ENCODE peak calls at places on chromosome 7, in eight cellular contexts. E is neuronal stem cell, W is fibroblast of lung, Y is substantia nigra, O is OCI-LY7, J is transverse colon, G is body of pancreas, M is caudate nucleus. B is an unnamed sample.

GRCh38 chr7:54817125-54817524 is 58.1 kb upstream of the SEC61G start:
- DNase-seq in G (no peak), Y (no peak), W (no peak), O (no peak), M (no peak), E (no peak), J (no peak), B (no peak)

GRCh38 chr7:95318501-95318900 is 5.8 kb downstream of the PON1 start:
- DNase-seq in Y (no peak), J (no peak), E (no peak), W (no peak), M (no peak), G (no peak), O (no peak), B (no peak)

GRCh38 chr7:15757041-15757995 is 70.8 kb upstream of the MEOX2 start:
- DNase-seq in E (no peak), O (no peak), M (no peak), G (no peak), J (no peak), Y (no peak), W (no peak), B (no peak)

GRCh38 chr7:45582868-45583277 is 8.7 kb downstream of the ADCY1 start:
- DNase-seq in J (no peak), W (no peak), M (no peak), E (peak), Y (no peak), O (no peak), G (no peak), B (no peak)

GRCh38 chr7:108413782-108414492 is 42.3 kb downstream of the NRCAM start:
- DNase-seq in Y (no peak), O (no peak), M (no peak), J (no peak), G (no peak), W (peak), E (peak), B (no peak)

GRCh38 chr7:12809476-12809875 is 122.0 kb downstream of the ARL4A start:
- DNase-seq in W (no peak), Y (no peak), J (no peak), O (no peak), M (no peak), G (no peak), E (no peak), B (no peak)

GRCh38 chr7:105621617-105622016 is 40.3 kb upstream of the EFCAB10 start:
- DNase-seq in O (no peak), M (no peak), W (peak), Y (peak), E (no peak), G (no peak), J (peak), B (no peak)

GRCh38 chr7:13031481-13031880 is 344.0 kb downstream of the ARL4A start:
- DNase-seq in W (no peak), J (no peak), G (no peak), O (no peak), Y (no peak), E (no peak), M (no peak), B (no peak)

GRCh38 chr7:6430974-6431373 is 16.8 kb downstream of the DAGLB start:
- DNase-seq in G (no peak), O (no peak), M (no peak), E (no peak), W (no peak), J (no peak), Y (no peak), B (no peak)

GRCh38 chr7:106757846-106758245 is 96.9 kb upstream of the CCDC71L start:
- DNase-seq in O (no peak), E (no peak), W (peak), J (peak), Y (no peak), M (no peak), G (no peak), B (no peak)

GRCh38 chr7:37732253-37732652 is 48.7 kb downstream of the GPR141 start:
- DNase-seq in O (peak), M (no peak), Y (peak), W (peak), G (no peak), J (peak), E (peak), B (peak)

GRCh38 chr7:149843566-149843965 is 5.4 kb downstream of the ZNF862 start:
- DNase-seq in G (no peak), W (no peak), O (no peak), M (no peak), J (no peak), Y (no peak), E (no peak), B (no peak)

GRCh38 chr7:134660961-134661376 is 14.3 kb downstream of the BPGM start:
- DNase-seq in Y (no peak), W (peak), G (no peak), M (no peak), J (no peak), E (no peak), O (no peak), B (no peak)
- H3K27ac ChIP-seq in Y (no peak), W (no peak), G (no peak), M (no peak), J (no peak), E (no peak), O (no peak), B (no peak)

DNA sequence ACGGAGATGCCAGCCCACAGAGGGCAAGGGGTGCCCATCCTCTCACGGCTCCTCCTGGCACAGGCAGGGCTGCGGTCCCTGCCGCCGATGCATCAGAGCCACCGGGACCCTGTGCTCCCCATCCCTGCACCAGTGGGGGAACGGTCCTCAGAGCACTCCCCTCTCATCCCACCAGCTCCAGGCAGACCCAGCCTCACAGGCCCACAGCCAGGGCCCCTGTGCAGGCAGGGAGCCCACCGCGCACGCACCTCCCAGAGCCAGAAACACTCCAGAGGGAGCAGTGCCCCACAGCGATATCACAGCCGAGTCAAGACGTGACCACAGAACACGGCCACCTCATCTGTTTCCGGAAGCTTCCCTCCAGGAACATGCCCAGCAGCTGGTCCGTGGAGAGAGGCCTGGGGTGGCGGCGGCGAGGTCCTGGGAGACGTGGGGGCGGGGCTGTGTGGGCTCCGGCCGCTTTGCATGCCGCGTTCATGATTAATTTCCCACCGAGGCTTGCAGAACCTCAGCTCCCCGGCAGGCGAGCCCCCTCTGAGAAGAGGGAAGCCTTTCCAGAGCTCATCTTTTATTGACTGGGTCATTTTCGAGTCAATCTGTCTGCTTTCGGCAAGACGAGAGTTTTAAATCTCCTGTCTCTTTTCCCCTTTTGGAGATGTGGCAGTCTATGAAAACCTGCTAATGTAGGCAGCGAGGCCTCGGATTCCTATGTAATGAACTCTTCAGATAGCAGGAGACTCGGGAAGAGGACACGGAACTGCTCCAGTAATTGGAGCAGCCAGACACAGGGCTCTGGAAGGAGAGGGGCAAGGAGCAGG is 242.6 kb downstream of the ELFN1 start:
- DNase-seq in G (no peak), O (no peak), Y (no peak), J (no peak), M (no peak), E (no peak), W (peak), B (no peak)
- H3K27ac ChIP-seq in G (no peak), O (no peak), Y (no peak), J (no peak), M (no peak), E (no peak), W (peak), B (no peak)

DNA sequence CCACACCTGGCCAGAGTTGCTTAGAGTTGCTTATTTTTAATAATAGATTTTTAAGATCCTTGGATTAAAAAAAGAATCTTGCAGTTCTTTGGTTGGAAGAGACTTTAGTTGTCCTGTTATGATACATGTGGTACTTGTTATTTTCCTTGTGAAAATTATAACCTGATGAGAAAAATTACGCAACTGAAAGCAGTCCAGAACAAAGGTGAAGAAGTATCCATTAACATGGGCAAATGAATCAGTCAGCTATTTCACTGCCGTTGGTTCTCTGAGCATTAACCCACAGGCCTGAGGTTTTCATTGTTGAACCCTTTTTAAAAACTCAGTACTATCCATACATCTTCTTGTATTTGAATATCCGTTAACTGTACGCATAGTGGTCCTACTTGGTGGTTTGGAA is 68.2 kb downstream of the GALNT11 start:
- DNase-seq in W (no peak), M (no peak), G (no peak), E (no peak), J (no peak), O (no peak), Y (no peak), B (no peak)
- H3K27ac ChIP-seq in W (no peak), M (no peak), G (no peak), E (no peak), J (no peak), O (no peak), Y (no peak), B (no peak)

GRCh38 chr7:131244259-131244852 is 83.3 kb upstream of the MKLN1 start:
- DNase-seq in M (no peak), W (peak), J (peak), G (no peak), O (no peak), E (peak), Y (no peak), B (no peak)
- H3K27ac ChIP-seq in M (peak), W (peak), J (no peak), G (no peak), O (no peak), E (no peak), Y (no peak), B (no peak)

GRCh38 chr7:136479922-136480321 is 388.5 kb upstream of the CHRM2 start:
- DNase-seq in W (no peak), O (no peak), Y (no peak), G (no peak), M (no peak), E (no peak), J (no peak), B (no peak)
- H3K27ac ChIP-seq in W (no peak), O (no peak), Y (no peak), G (no peak), M (no peak), E (no peak), J (no peak), B (no peak)

GRCh38 chr7:77799078-77799964 is 748 bp downstream of the PHTF2 start:
- DNase-seq in W (peak), O (peak), G (peak), M (no peak), E (peak), J (peak), Y (peak), B (peak)
- H3K27ac ChIP-seq in W (peak), O (peak), G (peak), M (peak), E (peak), J (peak), Y (peak), B (peak)

GRCh38 chr7:132351858-132352539 is 224.3 kb downstream of the PLXNA4 start:
- DNase-seq in E (no peak), J (no peak), W (no peak), M (no peak), Y (no peak), G (no peak), O (no peak), B (no peak)

GRCh38 chr7:132355048-132355447 is 221.2 kb downstream of the PLXNA4 start:
- DNase-seq in Y (no peak), J (no peak), G (no peak), W (no peak), O (no peak), E (no peak), M (no peak), B (no peak)

GRCh38 chr7:132353902-132354301 is 222.4 kb downstream of the PLXNA4 start:
- DNase-seq in M (no peak), Y (no peak), G (no peak), E (no peak), J (no peak), W (no peak), O (no peak), B (no peak)

GRCh38 chr7:132352774-132353173 is 223.5 kb downstream of the PLXNA4 start:
- DNase-seq in E (no peak), W (peak), O (no peak), M (no peak), J (no peak), G (no peak), Y (no peak), B (no peak)

DNA sequence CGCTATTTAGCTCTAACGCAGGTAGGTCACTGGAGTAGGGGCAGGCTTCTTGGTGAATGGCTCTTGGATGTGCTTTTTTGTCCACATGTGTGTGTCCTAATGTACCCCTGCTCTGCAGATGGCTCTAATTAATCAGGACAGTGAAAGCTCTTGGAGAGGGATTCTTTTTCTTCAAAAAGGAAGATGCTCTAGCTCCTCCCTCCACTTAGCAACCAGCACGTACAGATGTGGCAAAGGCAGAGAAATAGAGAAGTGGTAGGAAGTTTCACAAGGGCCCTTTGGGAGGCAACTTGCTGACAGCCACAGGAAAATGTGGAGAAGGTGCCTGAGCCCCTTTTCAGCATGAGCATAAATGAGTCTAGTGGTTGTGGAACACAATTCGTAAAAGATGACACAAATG is 221.7 kb downstream of the PLXNA4 start:
- DNase-seq in M (no peak), Y (no peak), G (no peak), E (no peak), O (no peak), J (no peak), W (no peak), B (no peak)
- H3K27ac ChIP-seq in M (no peak), Y (no peak), G (no peak), E (no peak), O (no peak), J (no peak), W (no peak), B (no peak)

GRCh38 chr7:137408096-137408495 is 64.6 kb upstream of the PTN start:
- DNase-seq in Y (no peak), E (no peak), J (no peak), G (no peak), M (no peak), O (no peak), W (no peak), B (no peak)

GRCh38 chr7:137404918-137405317 is 61.4 kb upstream of the PTN start:
- DNase-seq in Y (no peak), W (no peak), E (no peak), M (no peak), J (no peak), O (no peak), G (no peak), B (no peak)

GRCh38 chr7:137399827-137400823 is 56.6 kb upstream of the PTN start:
- DNase-seq in W (peak), E (no peak), O (no peak), Y (no peak), J (no peak), G (no peak), M (no peak), B (no peak)

GRCh38 chr7:137402535-137403258 is 59.2 kb upstream of the PTN start:
- DNase-seq in G (no peak), J (no peak), E (peak), W (no peak), M (no peak), O (no peak), Y (peak), B (no peak)

DNA sequence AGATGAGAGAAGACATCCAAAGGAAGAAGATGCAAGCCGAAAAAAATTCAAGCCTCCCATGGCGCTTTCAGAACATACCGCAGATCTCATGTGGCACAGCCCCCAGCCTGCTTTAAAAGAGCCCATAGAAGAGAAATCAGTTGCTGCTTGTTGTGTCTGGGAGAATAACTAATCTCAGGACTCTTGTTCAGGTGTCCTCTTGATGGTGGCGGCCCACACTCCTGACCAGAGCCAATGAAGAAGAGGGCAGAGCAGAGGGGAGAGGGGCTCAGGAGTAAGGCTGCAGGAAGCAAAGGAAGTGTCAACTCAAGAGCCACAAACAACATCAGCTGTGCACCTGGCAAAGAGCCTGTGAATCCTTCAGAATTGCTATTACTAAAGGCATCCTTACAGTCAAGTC is 59.7 kb upstream of the PTN start:
- DNase-seq in E (no peak), G (no peak), O (no peak), J (no peak), Y (peak), W (no peak), M (no peak), B (no peak)
- H3K27ac ChIP-seq in E (peak), G (no peak), O (no peak), J (no peak), Y (peak), W (no peak), M (no peak), B (no peak)

GRCh38 chr7:125218076-125218475 is 288.5 kb upstream of the POT1 start:
- DNase-seq in G (no peak), Y (no peak), O (no peak), M (no peak), E (no peak), W (no peak), J (no peak), B (no peak)
- H3K27ac ChIP-seq in G (no peak), Y (no peak), O (no peak), M (no peak), E (no peak), W (no peak), J (no peak), B (no peak)

B was measured in small intestine.